ENCODE peak calls at places on chromosomes 5 and 9, in seven cellular contexts. F is activated effector memory CD4-positive, alpha-beta T cell treated with Interleukin-2 at 50 U/mL for 16 hours; S is nephron progenitor cell; W is SHP77 treated with DMSO at 0.1 percent for 48 hours; T is iris pigment epithelial cell; D is HCT116; I is HEK293T. Y is an unnamed sample.
A peak's percentile ranks its signal among the peaks of the same experiment; 100 is the strongest.

GRCh38 chr9:33817327-33818166 is 587 bp downstream of the UBE2R2 start:
- DNase-seq in D (no peak), F (peak; percentile 37), T (peak; percentile 76), W (no peak), I (peak; percentile 69), S (peak; percentile 69), Y (no peak)

GRCh38 chr5:50889790-50890189 is 223.4 kb downstream of the PARP8 start:
- DNase-seq in D (no peak), W (no peak), F (no peak), T (no peak), S (no peak), I (no peak), Y (no peak)

GRCh38 chr5:170896779-170897178 is 35.0 kb downstream of the RANBP17 start:
- DNase-seq in W (no peak), D (no peak), T (peak; percentile 78), I (peak; percentile 56), F (no peak), S (peak; percentile 31), Y (no peak)

GRCh38 chr5:79956173-79956670 is 34.8 kb downstream of the MTX3 start:
- DNase-seq in I (no peak), T (peak; percentile 26), S (no peak), D (peak; percentile 8), W (no peak), F (no peak), Y (no peak)

GRCh38 chr9:77751341-77752091 is 103.4 kb upstream of the GNA14 start:
- DNase-seq in I (peak; percentile 49), T (peak; percentile 87), D (peak; percentile 12), W (peak; percentile 8), F (no peak), S (peak; percentile 32), Y (no peak)

GRCh38 chr5:113381791-113382190 is 53.0 kb downstream of the TSSK1B start:
- DNase-seq in F (no peak), W (no peak), T (peak; percentile 7), D (no peak), I (no peak), S (no peak), Y (no peak)

GRCh38 chr5:143019614-143020515 is 249.7 kb downstream of the ARHGAP26 start:
- DNase-seq in D (no peak), T (peak; percentile 17), F (no peak), I (no peak), S (no peak), W (peak; percentile 54), Y (peak; percentile 96)

GRCh38 chr5:79397080-79397479 is 116.9 kb downstream of the HOMER1 start:
- DNase-seq in I (no peak), W (no peak), S (no peak), T (no peak), D (no peak), F (no peak), Y (no peak)

GRCh38 chr9:121318631-121319393 is 50.9 kb downstream of the GSN start:
- DNase-seq in T (no peak), S (no peak), W (no peak), D (no peak), F (no peak), I (no peak), Y (no peak)

GRCh38 chr5:173324115-173325001 is 3.9 kb downstream of the STC2 start:
- DNase-seq in D (no peak), I (no peak), S (peak; percentile 48), F (no peak), T (no peak), W (no peak), Y (peak; percentile 13)

GRCh38 chr9:32671333-32671732 is 35.9 kb upstream of the TAF1L start:
- DNase-seq in D (no peak), T (no peak), F (no peak), S (no peak), I (no peak), W (no peak), Y (no peak)

GRCh38 chr5:83281658-83282057 is 189.9 kb upstream of the VCAN start:
- DNase-seq in F (no peak), W (no peak), S (no peak), T (peak; percentile 43), I (no peak), D (peak; percentile 89), Y (no peak)

GRCh38 chr5:74516217-74516636 is 124.3 kb downstream of the ENC1 start:
- DNase-seq in T (peak; percentile 44), W (no peak), S (no peak), F (no peak), D (no peak), I (no peak), Y (no peak)